ENCODE peak calls at places on chromosomes 5 and 9, in seven cellular contexts. Y, J, F, V, N, Q and W are unnamed samples.

GRCh38 chr9:120366646-120367019 is 213.3 kb downstream of the CDK5RAP2 start:
- DNase-seq in N (peak), J (no peak), F (peak), Q (no peak), Y (no peak), V (peak), W (peak)

GRCh38 chr5:172417130-172417802 is 37.1 kb downstream of the SH3PXD2B start:
- DNase-seq in N (no peak), J (peak), Y (no peak), Q (no peak), V (no peak), F (no peak), W (no peak)

GRCh38 chr5:159850192-159850573 is 66.1 kb upstream of the ADRA1B start:
- DNase-seq in Q (no peak), F (peak), V (no peak), J (no peak), N (no peak), Y (no peak), W (no peak)

GRCh38 chr5:172219296-172219695 is 25.3 kb downstream of the EFCAB9 start:
- DNase-seq in Q (no peak), Y (no peak), J (no peak), F (no peak), N (no peak), V (no peak), W (no peak)

GRCh38 chr5:135013947-135014570 is 20.0 kb downstream of the PITX1 start:
- DNase-seq in Q (no peak), F (peak), Y (peak), N (no peak), V (peak), J (no peak), W (no peak)

GRCh38 chr9:122816163-122816867 is 12.1 kb downstream of the PDCL start:
- DNase-seq in J (no peak), N (no peak), F (no peak), V (peak), Q (peak), Y (no peak), W (no peak)

GRCh38 chr5:157721159-157721558 is 10.1 kb upstream of the THG1L start:
- DNase-seq in F (no peak), J (no peak), Q (no peak), Y (no peak), V (no peak), N (no peak), W (no peak)

GRCh38 chr9:113798062-113799030 is 77.8 kb upstream of the ZNF618 start:
- DNase-seq in J (no peak), N (no peak), Y (no peak), F (no peak), V (no peak), Q (no peak), W (no peak)

GRCh38 chr5:133117930-133118445 is 66.2 kb downstream of the HSPA4 start:
- DNase-seq in Y (no peak), Q (no peak), J (no peak), N (no peak), V (no peak), F (no peak), W (no peak)

GRCh38 chr5:108046955-108047670 is 334.8 kb downstream of the FBXL17 start:
- DNase-seq in N (no peak), J (no peak), F (no peak), Y (no peak), V (no peak), Q (no peak), W (no peak)

GRCh38 chr5:158013939-158014338 is 155.0 kb upstream of the CLINT1 start:
- DNase-seq in Q (no peak), V (no peak), Y (no peak), F (peak), J (peak), N (peak), W (peak)

GRCh38 chr9:4985376-4986266 is 549 bp downstream of the JAK2 start:
- DNase-seq in N (no peak), Q (no peak), F (peak), J (peak), V (peak), Y (peak), W (no peak)

GRCh38 chr5:132266031-132266835 is 8.7 kb downstream of the PDLIM4 start:
- DNase-seq in Y (no peak), F (no peak), V (no peak), Q (no peak), J (no peak), N (no peak), W (no peak)

GRCh38 chr9:17824191-17824926 is 245.5 kb downstream of the SH3GL2 start:
- DNase-seq in F (peak), Q (no peak), J (no peak), V (no peak), N (no peak), Y (no peak), W (no peak)

GRCh38 chr5:115124741-115125140 is 45.0 kb downstream of the TRIM36 start:
- DNase-seq in N (no peak), F (no peak), Q (no peak), Y (no peak), J (no peak), V (no peak), W (no peak)

GRCh38 chr5:91381774-91382492 is 1.2 kb downstream of the ARRDC3 start:
- DNase-seq in N (peak), V (peak), Y (peak), J (peak), Q (peak), F (peak), W (no peak)

GRCh38 chr5:173329370-173330150 is 1.3 kb upstream of the STC2 start:
- DNase-seq in Y (no peak), J (no peak), F (no peak), N (no peak), Q (no peak), V (no peak), W (no peak)

GRCh38 chr5:111932207-111932606 is 175.2 kb upstream of the NREP start:
- DNase-seq in V (no peak), J (no peak), Y (no peak), N (no peak), F (peak), Q (no peak), W (no peak)

GRCh38 chr5:35488786-35489185 is 128.9 kb upstream of the SPEF2 start:
- DNase-seq in Y (no peak), V (no peak), F (no peak), N (no peak), Q (no peak), J (no peak), W (no peak)

GRCh38 chr5:16992006-16992405 is 55.9 kb upstream of the MYO10 start:
- DNase-seq in Q (no peak), N (no peak), Y (no peak), V (no peak), J (no peak), F (peak), W (no peak)

GRCh38 chr9:81321551-81321950 is 367.8 kb downstream of the TLE1 start:
- DNase-seq in V (no peak), J (no peak), N (no peak), Y (no peak), F (peak), Q (no peak), W (no peak)

GRCh38 chr5:181189363-181189961 is 15.5 kb downstream of the TRIM7 start:
- DNase-seq in N (no peak), Y (peak), Q (peak), V (no peak), F (peak), J (no peak), W (no peak)

GRCh38 chr5:95850391-95850894 is 27.9 kb upstream of the GLRX start:
- DNase-seq in V (no peak), N (no peak), J (no peak), Q (no peak), Y (no peak), F (no peak), W (no peak)

GRCh38 chr5:95895771-95896170 is 65.9 kb downstream of the ELL2 start:
- DNase-seq in F (peak), N (no peak), J (peak), V (no peak), Y (no peak), Q (no peak), W (no peak)

GRCh38 chr5:64594601-64595518 is 89.0 kb downstream of the RGS7BP start:
- DNase-seq in Y (no peak), F (no peak), Q (no peak), N (peak), V (no peak), J (no peak), W (peak)

GRCh38 chr9:21552244-21552825 is 70.2 kb upstream of the IFNE start:
- DNase-seq in V (no peak), J (no peak), Q (no peak), Y (no peak), F (peak), N (no peak), W (no peak)

GRCh38 chr9:36967997-36968396 is 66.1 kb downstream of the PAX5 start:
- DNase-seq in N (no peak), Q (no peak), J (no peak), F (no peak), V (no peak), Y (peak), W (no peak)

GRCh38 chr9:93143830-93144530 is 9.9 kb upstream of the NINJ1 start:
- DNase-seq in Q (peak), V (no peak), N (no peak), Y (no peak), F (no peak), J (peak), W (no peak)

GRCh38 chr5:175343292-175343691 is 100.7 kb downstream of the DRD1 start:
- DNase-seq in F (peak), Q (no peak), N (no peak), V (no peak), Y (no peak), J (no peak), W (no peak)

GRCh38 chr5:118984602-118985001 is 3.7 kb downstream of the DTWD2 start:
- DNase-seq in F (peak), N (no peak), Q (no peak), J (no peak), V (no peak), Y (no peak), W (no peak)

GRCh38 chr9:127742435-127743088 is 7.5 kb upstream of the TOR2A start:
- DNase-seq in J (peak), Y (no peak), V (peak), N (peak), Q (no peak), F (peak), W (peak)

GRCh38 chr9:97985058-97985861 is 2.1 kb downstream of the ANP32B start:
- DNase-seq in Y (no peak), V (peak), F (no peak), Q (peak), J (no peak), N (peak), W (no peak)

GRCh38 chr5:128436825-128437224 is 101.2 kb downstream of the FBN2 start:
- DNase-seq in N (peak), Q (no peak), Y (no peak), F (peak), V (no peak), J (no peak), W (no peak)

GRCh38 chr9:5402217-5402616 is 35.5 kb downstream of the PLGRKT start:
- DNase-seq in F (no peak), J (no peak), V (no peak), Q (no peak), Y (no peak), N (no peak), W (no peak)

GRCh38 chr5:159801303-159801702 is 115.0 kb upstream of the ADRA1B start:
- DNase-seq in N (no peak), F (no peak), J (no peak), Y (no peak), V (no peak), Q (no peak), W (no peak)

GRCh38 chr9:110767559-110768063 is 99.0 kb downstream of the MUSK start:
- DNase-seq in F (peak), V (no peak), Q (no peak), N (no peak), J (peak), Y (no peak), W (no peak)

GRCh38 chr5:180486636-180487149 is 7.5 kb upstream of the CNOT6 start:
- DNase-seq in F (no peak), V (no peak), Y (peak), Q (no peak), J (no peak), N (no peak), W (no peak)

GRCh38 chr9:132677976-132678375 is 7.7 kb downstream of the GTF3C4 start:
- DNase-seq in F (no peak), V (no peak), Q (no peak), Y (no peak), N (no peak), J (no peak), W (no peak)

GRCh38 chr9:74946686-74947085 is 6.0 kb downstream of the C9orf40 start:
- DNase-seq in V (no peak), N (no peak), Q (no peak), J (no peak), Y (no peak), F (no peak), W (no peak)

DNA sequence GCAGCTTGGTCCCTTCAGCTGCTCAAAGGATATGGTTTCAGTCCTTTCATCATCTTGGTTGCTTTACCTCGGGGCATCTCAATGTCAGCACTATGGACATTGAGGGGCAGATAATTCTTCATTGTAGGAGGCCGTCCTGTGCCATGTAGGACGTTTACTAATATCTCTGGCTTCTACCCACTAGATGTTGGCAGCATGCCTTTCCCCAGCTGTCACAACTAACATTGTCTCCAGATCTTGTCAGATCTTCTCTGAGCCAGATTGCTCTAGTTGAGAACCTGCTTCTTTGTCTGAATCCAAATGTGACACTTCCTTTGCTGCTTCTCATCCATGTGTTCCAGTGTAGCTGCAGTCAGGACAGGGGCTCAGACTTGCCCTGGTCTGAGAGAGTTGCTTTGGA is 10.3 kb downstream of the PTPA start:
- DNase-seq in Y (no peak), Q (no peak), V (no peak), J (peak), N (no peak), F (no peak), W (no peak)
- H3K27ac ChIP-seq in Y (no peak), Q (no peak), V (no peak), J (peak), N (no peak), F (no peak), W (no peak)

GRCh38 chr9:94649100-94649855 is 10.0 kb upstream of the FBP1 start:
- DNase-seq in Y (no peak), V (no peak), Q (no peak), J (no peak), F (peak), N (peak), W (no peak)

GRCh38 chr9:94650924-94651323 is 11.6 kb upstream of the FBP1 start:
- DNase-seq in V (no peak), Y (no peak), Q (no peak), N (no peak), F (no peak), J (no peak), W (no peak)

GRCh38 chr9:94644543-94644942 is 5.2 kb upstream of the FBP1 start:
- DNase-seq in J (no peak), V (no peak), Q (no peak), Y (no peak), F (no peak), N (no peak), W (no peak)

GRCh38 chr9:94645901-94646300 is 6.6 kb upstream of the FBP1 start:
- DNase-seq in F (no peak), Q (no peak), N (no peak), Y (no peak), V (no peak), J (no peak), W (no peak)

DNA sequence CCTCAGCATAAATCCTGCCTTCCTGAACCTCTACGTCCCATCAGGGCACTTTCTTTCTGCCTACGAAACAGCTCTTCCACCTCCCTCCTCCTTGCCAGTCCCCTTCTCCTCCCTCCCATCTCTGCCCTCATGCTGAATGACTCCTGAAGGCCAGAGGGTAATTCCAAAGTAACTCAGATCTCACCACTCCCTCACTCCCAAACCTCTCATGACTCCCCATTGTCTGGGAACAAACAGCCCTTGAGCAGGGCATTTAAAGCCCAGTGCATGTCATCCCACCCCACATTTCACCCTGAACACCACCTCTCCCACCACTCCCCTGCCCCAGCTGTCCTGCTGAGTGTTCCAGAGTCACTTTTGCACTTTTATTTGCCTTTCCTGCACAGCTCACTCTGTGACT is 8.9 kb upstream of the FBP1 start:
- DNase-seq in J (no peak), F (no peak), N (no peak), V (peak), Y (no peak), Q (no peak), W (no peak)
- H3K27ac ChIP-seq in J (no peak), F (no peak), N (no peak), V (no peak), Y (no peak), Q (no peak), W (no peak)

GRCh38 chr5:83745821-83746220 is 25.2 kb upstream of the HAPLN1 start:
- DNase-seq in F (peak), N (no peak), J (no peak), Y (no peak), V (no peak), Q (no peak), W (no peak)
- H3K27ac ChIP-seq in F (no peak), N (no peak), J (no peak), Y (no peak), V (no peak), Q (no peak), W (no peak)

DNA sequence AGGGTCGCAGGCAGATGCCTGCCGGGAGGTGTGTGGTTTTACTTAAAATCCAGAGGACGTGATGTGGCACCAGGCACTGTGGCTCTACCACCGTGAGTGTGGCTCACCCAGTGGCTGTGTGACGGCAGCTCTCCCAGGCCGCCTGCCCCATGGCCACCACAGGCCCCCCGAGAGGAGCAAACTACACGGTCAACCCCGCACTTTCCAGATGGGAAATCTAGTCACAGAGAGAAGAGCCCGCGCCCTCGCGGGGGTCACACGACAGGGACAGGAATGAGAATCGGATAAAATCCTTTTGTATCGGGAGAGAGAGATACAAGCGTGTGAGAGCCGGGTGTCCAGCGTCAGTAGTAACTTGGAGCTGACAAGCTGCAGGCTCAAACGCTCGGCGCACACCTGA is 24.4 kb downstream of the TERT start:
- DNase-seq in V (no peak), Q (no peak), J (no peak), Y (no peak), N (no peak), F (no peak), W (no peak)
- H3K27ac ChIP-seq in V (no peak), Q (no peak), J (no peak), Y (no peak), N (no peak), F (no peak), W (no peak)

GRCh38 chr9:134423166-134423565 is 96.9 kb downstream of the RXRA start:
- DNase-seq in F (no peak), J (no peak), V (no peak), N (no peak), Y (no peak), Q (no peak), W (no peak)

GRCh38 chr9:134422701-134423100 is 96.4 kb downstream of the RXRA start:
- DNase-seq in Y (no peak), Q (no peak), F (no peak), J (no peak), N (no peak), V (peak), W (no peak)

GRCh38 chr9:134421888-134422287 is 95.6 kb downstream of the RXRA start:
- DNase-seq in F (no peak), Q (no peak), Y (no peak), N (no peak), J (no peak), V (peak), W (no peak)

GRCh38 chr9:134420974-134421432 is 94.7 kb downstream of the RXRA start:
- DNase-seq in F (no peak), Q (no peak), N (no peak), J (no peak), Y (no peak), V (no peak), W (no peak)

GRCh38 chr9:134422301-134422700 is 96.0 kb downstream of the RXRA start:
- DNase-seq in J (no peak), V (peak), Y (peak), Q (no peak), F (no peak), N (no peak), W (no peak)
- H3K27ac ChIP-seq in J (no peak), V (peak), Y (no peak), Q (no peak), F (no peak), N (no peak), W (no peak)

GRCh38 chr9:71806916-71807315 is 38.6 kb upstream of the CEMIP2 start:
- DNase-seq in J (peak), Y (peak), Q (peak), F (peak), N (peak), V (peak), W (peak)

GRCh38 chr9:71814226-71814625 is 45.9 kb upstream of the CEMIP2 start:
- DNase-seq in N (no peak), Q (no peak), Y (no peak), J (no peak), V (no peak), F (no peak), W (no peak)

GRCh38 chr9:71816782-71817549 is 48.7 kb upstream of the CEMIP2 start:
- DNase-seq in N (no peak), F (no peak), Q (no peak), V (peak), Y (peak), J (no peak), W (no peak)

GRCh38 chr9:71814805-71815204 is 46.5 kb upstream of the CEMIP2 start:
- DNase-seq in N (no peak), Q (no peak), F (no peak), V (no peak), J (no peak), Y (no peak), W (no peak)

GRCh38 chr9:71812385-71812784 is 44.1 kb upstream of the CEMIP2 start:
- DNase-seq in F (peak), N (no peak), Y (no peak), V (no peak), J (peak), Q (no peak), W (no peak)
- H3K27ac ChIP-seq in F (no peak), N (no peak), Y (no peak), V (no peak), J (peak), Q (no peak), W (no peak)

GRCh38 chr9:109627042-109627441 is 128.9 kb upstream of the PTPN3 start:
- DNase-seq in N (no peak), Q (no peak), F (no peak), J (peak), Y (no peak), V (no peak), W (no peak)

GRCh38 chr9:109629615-109630014 is 131.5 kb upstream of the PTPN3 start:
- DNase-seq in J (no peak), N (no peak), V (no peak), Q (no peak), F (no peak), Y (no peak), W (no peak)

GRCh38 chr9:109632817-109633216 is 134.7 kb upstream of the PTPN3 start:
- DNase-seq in Q (no peak), V (no peak), F (no peak), N (no peak), J (peak), Y (no peak), W (no peak)
- H3K27ac ChIP-seq in Q (no peak), V (no peak), F (no peak), N (no peak), J (peak), Y (no peak), W (no peak)

GRCh38 chr5:140256726-140257125 is 46.2 kb downstream of the PFDN1 start:
- DNase-seq in Q (no peak), J (no peak), V (no peak), F (no peak), Y (no peak), N (no peak), W (no peak)

GRCh38 chr5:140259509-140259908 is 43.4 kb downstream of the PFDN1 start:
- DNase-seq in F (no peak), N (no peak), V (no peak), Q (no peak), Y (no peak), J (no peak), W (no peak)

GRCh38 chr5:140258016-140258415 is 44.9 kb downstream of the PFDN1 start:
- DNase-seq in N (no peak), F (peak), V (no peak), J (no peak), Y (no peak), Q (no peak), W (no peak)

GRCh38 chr5:140260089-140260656 is 42.7 kb downstream of the PFDN1 start:
- DNase-seq in Y (no peak), V (no peak), J (no peak), F (no peak), N (no peak), Q (no peak), W (no peak)

GRCh38 chr5:140258873-140259272 is 44.0 kb downstream of the PFDN1 start:
- DNase-seq in Q (no peak), N (no peak), F (no peak), J (no peak), V (no peak), Y (no peak), W (no peak)
- H3K27ac ChIP-seq in Q (no peak), N (no peak), F (no peak), J (no peak), V (no peak), Y (no peak), W (no peak)